ENCODE peak calls at places on chromosomes 16 and 17, in five cellular contexts. V, B, X, M and W are unnamed samples.
A peak's percentile ranks its signal among the peaks of the same experiment; 100 is the strongest.

GRCh38 chr16:73565263-73565662 is 517.3 kb upstream of the ZFHX3 start:
- DNase-seq in B (no peak), V (no peak), M (peak; percentile 7), X (no peak), W (no peak)

GRCh38 chr16:81517630-81518438 is 73.2 kb downstream of the CMIP start:
- DNase-seq in M (peak; percentile 71), V (peak; percentile 78), B (peak; percentile 83), X (no peak), W (no peak)

GRCh38 chr17:42286411-42287295 is 1.6 kb upstream of the STAT5A start:
- DNase-seq in M (peak; percentile 30), X (peak; percentile 42), B (no peak), V (no peak), W (peak; percentile 49)

GRCh38 chr17:4004517-4005295 is 40.5 kb upstream of the ATP2A3 start:
- DNase-seq in X (peak; percentile 76), M (peak; percentile 70), V (no peak), B (peak; percentile 11), W (peak; percentile 96)

GRCh38 chr16:50295541-50296132 is 29.3 kb downstream of the ADCY7 start:
- DNase-seq in V (no peak), B (no peak), X (no peak), M (no peak), W (no peak)

GRCh38 chr17:8226536-8227237 is 16.3 kb upstream of the AURKB start:
- DNase-seq in M (peak; percentile 95), B (peak; percentile 85), V (peak; percentile 83), X (peak; percentile 90), W (peak; percentile 97)

GRCh38 chr16:48602357-48603014 is 7.5 kb downstream of the N4BP1 start:
- DNase-seq in M (no peak), B (no peak), X (no peak), V (no peak), W (no peak)

GRCh38 chr17:72642720-72643119 is 449.8 kb downstream of the SLC39A11 start:
- DNase-seq in X (no peak), B (no peak), V (no peak), M (no peak), W (no peak)

GRCh38 chr17:42142371-42142896 is 12.4 kb downstream of the RAB5C start:
- DNase-seq in V (peak; percentile 89), M (peak; percentile 92), B (peak; percentile 91), X (no peak), W (no peak)

GRCh38 chr17:82740906-82741759 is 5.7 kb downstream of the FN3K start:
- DNase-seq in B (no peak), V (no peak), M (peak; percentile 12), X (no peak), W (no peak)

GRCh38 chr16:74732951-74733350 is 32.3 kb upstream of the MLKL start:
- DNase-seq in X (no peak), B (no peak), M (no peak), V (no peak), W (no peak)

GRCh38 chr17:63772801-63773271 is 561 bp downstream of the CCDC47 start:
- DNase-seq in B (peak; percentile 45), V (peak; percentile 38), M (peak; percentile 49), X (peak; percentile 23), W (no peak)

GRCh38 chr16:57284952-57285263 is 436 bp upstream of the PLLP start:
- DNase-seq in V (no peak), M (no peak), X (no peak), B (no peak), W (no peak)

GRCh38 chr17:64291268-64291851 is 28.3 kb upstream of the TEX2 start:
- DNase-seq in B (no peak), V (no peak), X (no peak), M (no peak), W (no peak)

GRCh38 chr16:53744449-53744848 is 40.5 kb downstream of the FTO start:
- DNase-seq in M (no peak), X (no peak), B (no peak), V (no peak), W (peak; percentile 62)

GRCh38 chr17:55190748-55191147 is 74.0 kb upstream of the HLF start:
- DNase-seq in M (no peak), X (no peak), V (no peak), B (no peak), W (no peak)

GRCh38 chr17:74446551-74447500 is 14.9 kb downstream of the GPRC5C start:
- DNase-seq in M (peak; percentile 16), X (no peak), B (no peak), V (no peak), W (peak; percentile 69)

GRCh38 chr17:51371732-51372151 is 111.4 kb downstream of the UTP18 start:
- DNase-seq in X (peak; percentile 24), B (peak; percentile 21), M (peak; percentile 57), V (no peak), W (peak; percentile 92)

GRCh38 chr17:44871546-44871945 is 23.9 kb downstream of the HIGD1B start:
- DNase-seq in X (no peak), V (no peak), B (no peak), M (no peak), W (no peak)

GRCh38 chr17:4872786-4873185 is 26.6 kb upstream of the C17orf107 start:
- DNase-seq in X (no peak), M (no peak), V (no peak), B (no peak), W (no peak)

GRCh38 chr17:9971991-9972390 is 66.9 kb upstream of the RCVRN start:
- DNase-seq in X (peak; percentile 66), B (peak; percentile 19), M (peak; percentile 71), V (no peak), W (peak; percentile 67)

GRCh38 chr16:24753437-24753836 is 24.0 kb downstream of the TNRC6A start:
- DNase-seq in V (no peak), B (no peak), M (no peak), X (no peak), W (no peak)

GRCh38 chr17:72456026-72456569 is 335.3 kb downstream of the SOX9 start:
- DNase-seq in B (peak; percentile 84), V (peak; percentile 79), M (peak; percentile 79), X (peak; percentile 84), W (no peak)

GRCh38 chr16:57863434-57864160 is 61.3 kb upstream of the KIFC3 start:
- DNase-seq in M (peak; percentile 88), V (peak; percentile 72), B (peak; percentile 79), X (peak; percentile 58), W (peak; percentile 88)

GRCh38 chr16:87924937-87925670 is 11.2 kb downstream of the CA5A start:
- DNase-seq in V (no peak), B (no peak), X (no peak), M (no peak), W (no peak)

GRCh38 chr16:12225816-12226480 is 249.4 kb downstream of the SNX29 start:
- DNase-seq in X (no peak), M (peak; percentile 49), V (peak; percentile 28), B (peak; percentile 43), W (no peak)

GRCh38 chr16:56350491-56351405 is 74.6 kb downstream of the AMFR start:
- DNase-seq in X (no peak), V (no peak), B (no peak), M (no peak), W (no peak)

GRCh38 chr17:13362341-13363122 is 239.2 kb downstream of the HS3ST3A1 start:
- DNase-seq in V (peak; percentile 80), X (no peak), B (peak; percentile 86), M (peak; percentile 94), W (peak; percentile 56)

GRCh38 chr17:66655861-66656260 is 179.1 kb upstream of the CACNG5 start:
- DNase-seq in M (peak; percentile 95), B (peak; percentile 84), V (peak; percentile 74), X (no peak), W (no peak)

DNA sequence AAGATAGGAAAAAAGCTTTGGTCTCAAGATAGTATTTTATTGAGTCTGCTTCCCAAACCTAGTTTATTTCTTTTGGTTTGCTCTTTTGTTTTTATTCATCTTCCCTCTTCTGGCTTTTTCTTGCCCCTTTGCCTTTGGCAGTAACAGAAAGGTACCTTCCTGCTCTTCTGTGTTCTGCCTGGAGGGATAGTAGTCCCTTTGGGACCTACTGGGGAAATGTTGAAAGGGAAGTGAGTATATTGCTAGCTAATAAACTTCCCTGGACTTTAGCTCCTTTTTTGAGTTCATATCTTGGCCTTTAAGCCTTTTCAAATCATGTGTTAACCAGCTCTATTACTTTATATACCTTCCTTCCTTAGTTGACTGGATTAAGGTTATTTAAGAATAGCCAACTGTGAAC is 46.0 kb downstream of the OMG start:
- DNase-seq in V (no peak), M (peak; percentile 25), X (no peak), B (no peak), W (no peak)
- H3K9ac ChIP-seq in V (no peak overlapping the region), M (no peak overlapping the region), X (no peak overlapping the region), B (no peak overlapping the region), W (no peak overlapping the region)

GRCh38 chr17:79411419-79411818 is 199.4 kb downstream of the RBFOX3 start:
- DNase-seq in M (no peak), X (no peak), V (no peak), B (no peak), W (no peak)

GRCh38 chr17:79413591-79413990 is 197.3 kb downstream of the RBFOX3 start:
- DNase-seq in M (no peak), X (no peak), B (no peak), V (no peak), W (no peak)

GRCh38 chr17:79408251-79408650 is 202.6 kb downstream of the RBFOX3 start:
- DNase-seq in B (no peak), M (no peak), X (no peak), V (no peak), W (no peak)

GRCh38 chr17:79412110-79412509 is 198.7 kb downstream of the RBFOX3 start:
- DNase-seq in B (no peak), V (no peak), M (no peak), X (no peak), W (no peak)

GRCh38 chr17:79410681-79411080 is 200.2 kb downstream of the RBFOX3 start:
- DNase-seq in V (no peak), B (no peak), M (no peak), X (no peak), W (no peak)
- H3K9ac ChIP-seq in V (no peak overlapping the region), B (no peak overlapping the region), M (no peak overlapping the region), X (no peak overlapping the region), W (no peak overlapping the region)

DNA sequence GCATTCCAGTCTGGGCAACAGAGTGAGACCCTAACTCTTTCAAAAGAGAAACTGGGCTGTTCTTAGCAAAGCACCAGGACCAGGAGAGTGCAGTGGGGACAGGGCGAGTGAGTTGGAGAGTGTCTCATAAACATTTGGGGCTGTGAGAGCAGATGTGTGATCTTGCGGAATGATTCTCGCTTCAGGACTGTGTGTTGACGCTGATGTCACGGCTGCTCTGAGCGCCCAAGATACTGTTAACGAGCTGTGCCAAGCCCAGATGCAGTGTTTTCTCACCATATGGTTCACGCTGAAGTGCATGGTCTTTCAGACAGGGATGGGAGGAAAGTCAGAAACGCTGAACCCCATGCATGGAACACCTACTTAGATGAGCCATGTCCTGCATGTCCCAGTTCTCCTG is 438.2 kb downstream of the HS3ST4 start:
- DNase-seq in B (no peak), V (no peak), M (no peak), X (no peak), W (no peak)
- H3K9ac ChIP-seq in B (no peak overlapping the region), V (no peak overlapping the region), M (no peak overlapping the region), X (no peak overlapping the region), W (no peak overlapping the region)

GRCh38 chr16:17134586-17134985 is 336.2 kb downstream of the XYLT1 start:
- DNase-seq in V (no peak), B (no peak), X (no peak), M (no peak), W (no peak)
- H3K9ac ChIP-seq in V (no peak overlapping the region), B (no peak overlapping the region), X (no peak overlapping the region), M (no peak overlapping the region), W (no peak overlapping the region)